ENCODE peak calls at places on chromosomes 6 and 20, in seven cellular contexts. J, Y, B, S, C, D and G are unnamed samples.
A peak's percentile ranks its signal among the peaks of the same experiment; 100 is the strongest.

GRCh38 chr6:13836170-13836569 is 21.8 kb upstream of the MCUR1 start:
- DNase-seq in B (no peak), D (no peak), Y (no peak), J (no peak), C (peak; percentile 38), S (no peak), G (no peak)

GRCh38 chr20:1205802-1206201 is 2.5 kb downstream of the C20orf202 start:
- DNase-seq in J (no peak), S (no peak), B (no peak), C (peak; percentile 59), Y (no peak), D (no peak), G (no peak)

GRCh38 chr6:12962995-12963394 is 246.4 kb downstream of the PHACTR1 start:
- DNase-seq in D (no peak), B (no peak), Y (no peak), J (no peak), S (no peak), C (no peak), G (no peak)

GRCh38 chr6:30555428-30556005 is 772 bp downstream of the GNL1 start:
- DNase-seq in D (peak; percentile 53), S (peak; percentile 21), J (peak; percentile 44), C (no peak), Y (no peak), B (peak; percentile 45), G (peak; percentile 22)

GRCh38 chr6:150723056-150723658 is 123.5 kb downstream of the PLEKHG1 start:
- DNase-seq in B (no peak), C (no peak), S (no peak), D (no peak), J (peak; percentile 14), Y (no peak), G (no peak)

GRCh38 chr6:43076093-43076927 is at the start of gene PTK7:
- DNase-seq in D (peak; percentile 22), C (peak; percentile 92), S (peak; percentile 76), Y (no peak), B (peak; percentile 82), J (peak; percentile 71), G (no peak)

GRCh38 chr6:52183131-52183530 is 3.0 kb upstream of the IL17A start:
- DNase-seq in S (no peak), C (no peak), D (no peak), J (no peak), B (no peak), Y (no peak), G (no peak)

GRCh38 chr6:41785689-41786450 is 1.6 kb upstream of the TOMM6 start:
- DNase-seq in D (peak; percentile 35), J (peak; percentile 23), C (no peak), B (no peak), Y (no peak), S (no peak), G (no peak)

GRCh38 chr6:52570291-52570700 is 6.6 kb downstream of the TRAM2 start:
- DNase-seq in J (peak; percentile 54), C (no peak), Y (no peak), B (no peak), D (no peak), S (no peak), G (no peak)

GRCh38 chr20:56592211-56592610 is 36.9 kb upstream of the TFAP2C start:
- DNase-seq in S (no peak), C (no peak), D (no peak), J (no peak), B (no peak), Y (no peak), G (no peak)

GRCh38 chr6:13794184-13794583 is 20.2 kb downstream of the MCUR1 start:
- DNase-seq in B (no peak), D (no peak), Y (no peak), C (no peak), J (peak; percentile 52), S (no peak), G (no peak)

GRCh38 chr20:58213716-58214115 is 14.7 kb downstream of the ANKRD60 start:
- DNase-seq in Y (no peak), J (no peak), C (no peak), S (no peak), B (no peak), D (no peak), G (no peak)

GRCh38 chr6:2140438-2141128 is 104.8 kb downstream of the GMDS start:
- DNase-seq in S (no peak), J (no peak), C (no peak), Y (no peak), B (no peak), D (no peak), G (no peak)

GRCh38 chr6:161961046-161961445 is 687.2 kb upstream of the AGPAT4 start:
- DNase-seq in D (no peak), J (no peak), S (no peak), B (no peak), Y (no peak), C (no peak), G (no peak)

GRCh38 chr6:12009904-12010634 is 2.0 kb upstream of the HIVEP1 start:
- DNase-seq in Y (no peak), C (no peak), D (no peak), B (no peak), J (peak; percentile 54), S (no peak), G (no peak)

GRCh38 chr20:37231970-37232620 is 29.5 kb downstream of the GHRH start:
- DNase-seq in J (no peak), S (no peak), C (no peak), B (no peak), D (no peak), Y (no peak), G (no peak)

GRCh38 chr6:25035451-25036435 is 100.0 kb upstream of the RIPOR2 start:
- DNase-seq in C (no peak), B (no peak), S (no peak), J (no peak), Y (no peak), D (no peak), G (no peak)

GRCh38 chr6:26312501-26313390 is 52.3 kb upstream of the BTN3A2 start:
- DNase-seq in Y (no peak), J (peak; percentile 86), C (peak; percentile 89), S (peak; percentile 91), B (peak; percentile 75), D (peak; percentile 61), G (no peak)

GRCh38 chr6:11343963-11344714 is 111.7 kb upstream of the NEDD9 start:
- DNase-seq in B (no peak), S (peak; percentile 64), Y (peak; percentile 75), D (no peak), J (no peak), C (no peak), G (no peak)

GRCh38 chr6:163367388-163368183 is 46.9 kb upstream of the QKI start:
- DNase-seq in C (no peak), J (no peak), D (no peak), S (peak; percentile 16), Y (no peak), B (no peak), G (no peak)

GRCh38 chr6:2951723-2952122 is 19.6 kb downstream of the SERPINB6 start:
- DNase-seq in C (peak; percentile 56), S (no peak), D (no peak), Y (no peak), B (no peak), J (no peak), G (no peak)

GRCh38 chr6:101396552-101397173 is 3.2 kb downstream of the GRIK2 start:
- DNase-seq in S (peak; percentile 72), C (no peak), Y (no peak), D (peak; percentile 57), B (peak; percentile 81), J (peak; percentile 38), G (no peak)

GRCh38 chr6:101392561-101393230 is 812 bp upstream of the GRIK2 start:
- DNase-seq in J (no peak), S (no peak), D (no peak), B (no peak), C (no peak), Y (no peak), G (no peak)

GRCh38 chr6:101393291-101394251 is at the start of gene GRIK2:
- DNase-seq in B (peak; percentile 63), S (peak; percentile 76), Y (peak; percentile 17), J (no peak), C (peak; percentile 87), D (no peak), G (no peak)

GRCh38 chr6:101397199-101397598 is 3.7 kb downstream of the GRIK2 start:
- DNase-seq in J (peak; percentile 2), D (no peak), C (no peak), S (no peak), Y (no peak), B (no peak), G (no peak)

DNA sequence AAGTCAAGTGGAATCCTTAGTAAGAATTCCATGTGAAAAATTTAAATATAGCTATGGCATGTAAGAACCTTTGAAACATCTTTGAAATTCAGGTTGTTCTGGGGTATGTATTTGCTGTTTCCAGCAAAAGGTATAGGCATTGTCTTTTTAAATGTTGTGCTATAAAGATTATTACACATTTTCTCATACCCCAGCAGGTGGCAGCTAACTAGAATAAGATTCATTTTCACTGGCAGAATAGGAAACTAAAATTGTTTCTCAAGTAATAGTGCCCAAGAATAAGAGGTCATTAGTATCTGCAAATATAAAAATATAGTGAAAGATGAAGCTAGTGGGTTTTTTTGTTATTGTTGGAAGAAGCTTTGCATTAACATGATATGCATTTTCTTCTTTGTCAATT is 1.8 kb downstream of the GRIK2 start:
- DNase-seq in J (no peak), S (no peak), D (no peak), B (no peak), C (no peak), Y (no peak), G (no peak)
- TF ChIP-seq CTCF in J (no peak), S (no peak), D (peak; percentile 39), B (peak; percentile 44), C (peak; percentile 62), Y (no peak), G (no peak)

DNA sequence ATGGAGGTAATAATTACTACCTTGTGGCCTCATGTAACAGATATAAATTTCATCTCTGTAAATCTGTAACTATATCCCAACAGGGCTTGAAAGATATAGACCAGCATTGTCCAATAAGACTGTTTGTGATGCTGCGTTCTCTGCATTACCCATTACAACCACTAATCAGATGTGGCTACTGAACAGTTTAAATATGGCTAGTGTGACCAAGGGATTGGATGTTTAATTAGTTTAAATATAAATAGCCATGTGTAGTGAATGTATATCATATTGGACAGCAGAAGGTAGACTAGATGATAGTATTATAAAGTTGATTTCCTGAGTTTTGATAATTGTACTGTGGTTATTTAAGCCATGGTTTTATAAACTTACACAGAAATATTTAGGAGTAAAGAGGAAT is 27.8 kb upstream of the JAG1 start:
- DNase-seq in S (no peak), C (no peak), D (no peak), B (no peak), J (no peak), Y (peak; percentile 28), G (no peak)
- TF ChIP-seq CTCF in S (no peak), C (no peak), D (no peak), B (peak; percentile 44), J (no peak), Y (no peak), G (no peak)

DNA sequence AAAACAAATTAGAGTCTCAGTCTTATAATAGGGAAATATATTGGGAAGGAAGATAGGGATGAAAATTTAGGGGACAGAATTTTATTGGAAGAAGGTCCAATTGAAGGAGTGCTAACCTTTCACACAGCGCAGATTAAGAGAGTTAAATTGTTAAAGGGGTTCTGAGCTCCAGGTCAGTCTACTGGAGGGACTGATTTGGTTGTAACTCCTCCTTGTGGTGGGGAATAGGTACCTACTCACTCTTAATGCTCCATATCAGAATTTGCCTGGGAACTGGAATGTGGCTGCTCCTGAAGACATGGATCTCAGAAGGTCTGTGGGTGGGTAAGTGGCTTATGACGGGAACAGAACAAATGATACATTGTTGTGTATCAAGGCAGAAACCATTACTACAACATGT is 143.5 kb downstream of the FLRT3 start:
- DNase-seq in S (no peak), D (no peak), C (no peak), B (no peak), J (no peak), Y (peak; percentile 9), G (no peak)
- TF ChIP-seq CTCF in S (no peak), D (no peak), C (no peak), B (peak; percentile 25), J (peak; percentile 21), Y (no peak), G (no peak)

GRCh38 chr20:44448753-44449546 is 26.7 kb upstream of the TTPAL start:
- DNase-seq in D (no peak), Y (no peak), S (peak; percentile 34), J (no peak), B (peak; percentile 11), C (no peak), G (no peak)
- TF ChIP-seq CTCF in D (no peak), Y (peak; percentile 24), S (peak; percentile 43), J (no peak), B (peak; percentile 42), C (peak; percentile 30), G (no peak)